ENCODE peak calls at places on chromosome 14, in seven cellular contexts. H is ovary, F is IMR-90, I is Peyer's patch, W is sigmoid colon, A is body of pancreas, O is thyroid gland. E is an unnamed sample.

GRCh38 chr14:37695836-37696235 is 100.4 kb downstream of the TTC6 start:
- DNase-seq in H (no peak), F (peak), I (no peak), W (no peak), A (no peak), O (no peak), E (no peak)

GRCh38 chr14:66315548-66315947 is 170.6 kb upstream of the CCDC196 start:
- DNase-seq in H (no peak), F (no peak), I (no peak), W (no peak), A (no peak), O (no peak), E (no peak)

GRCh38 chr14:57378661-57379060 is 11.7 kb upstream of the NAA30 start:
- DNase-seq in H (no peak), F (peak), I (no peak), W (no peak), A (no peak), O (no peak), E (no peak)

GRCh38 chr14:49888293-49888692 is 4.6 kb upstream of the ARF6 start:
- DNase-seq in H (no peak), F (no peak), I (no peak), W (no peak), A (no peak), O (no peak), E (no peak)

GRCh38 chr14:28769358-28769757 is 2.8 kb downstream of the FOXG1 start:
- DNase-seq in H (no peak), F (no peak), I (no peak), W (no peak), A (no peak), O (no peak), E (no peak)

GRCh38 chr14:78152246-78153068 is 17.7 kb upstream of the NRXN3 start:
- DNase-seq in H (no peak), F (no peak), I (no peak), W (no peak), A (no peak), O (no peak), E (no peak)

GRCh38 chr14:102020058-102020971 is 55.9 kb downstream of the DYNC1H1 start:
- DNase-seq in H (no peak), F (peak), I (no peak), W (no peak), A (no peak), O (no peak), E (no peak)

GRCh38 chr14:35480119-35480769 is 53.7 kb upstream of the INSM2 start:
- DNase-seq in H (no peak), F (peak), I (no peak), W (no peak), A (no peak), O (no peak), E (no peak)

GRCh38 chr14:37586783-37587428 is 8.1 kb downstream of the FOXA1 start:
- DNase-seq in H (no peak), F (no peak), I (no peak), W (no peak), A (no peak), O (no peak), E (no peak)

GRCh38 chr14:68957688-68958248 is 21.3 kb downstream of the ACTN1 start:
- DNase-seq in H (no peak), F (no peak), I (no peak), W (no peak), A (no peak), O (no peak), E (no peak)

GRCh38 chr14:40367717-40368116 is 935.5 kb upstream of the FBXO33 start:
- DNase-seq in H (no peak), F (no peak), I (no peak), W (no peak), A (no peak), O (no peak), E (no peak)

GRCh38 chr14:32635103-32635719 is 303.5 kb upstream of the NPAS3 start:
- DNase-seq in H (no peak), F (peak), I (no peak), W (no peak), A (no peak), O (no peak), E (no peak)

GRCh38 chr14:33737446-33737845 is 213.4 kb downstream of the EGLN3 start:
- DNase-seq in H (no peak), F (no peak), I (no peak), W (no peak), A (no peak), O (no peak), E (no peak)

GRCh38 chr14:105447651-105448640 is 26.7 kb upstream of the CRIP2 start:
- DNase-seq in H (no peak), F (no peak), I (no peak), W (no peak), A (no peak), O (no peak), E (no peak)

GRCh38 chr14:52272375-52272774 is 4.9 kb downstream of the PTGDR start:
- DNase-seq in H (no peak), F (peak), I (no peak), W (no peak), A (no peak), O (no peak), E (no peak)

GRCh38 chr14:63833728-63834127 is 19.1 kb upstream of the SYNE2 start:
- DNase-seq in H (no peak), F (no peak), I (no peak), W (no peak), A (no peak), O (no peak), E (no peak)
- TF ChIP-seq CTCF in H (no peak), F (no peak), I (no peak), W (no peak), A (no peak), O (no peak), E (no peak)

GRCh38 chr14:21299562-21300130 is 19.8 kb downstream of the RPGRIP1 start:
- DNase-seq in H (no peak), F (no peak), I (no peak), W (no peak), A (no peak), O (no peak), E (no peak)
- TF ChIP-seq POLR2A in H (no peak), F (no peak), I (no peak), W (no peak), A (no peak), O (no peak), E (no peak)

GRCh38 chr14:89455412-89455811 is 38.4 kb upstream of the FOXN3 start:
- DNase-seq in H (peak), F (no peak), I (no peak), W (peak), A (peak), O (no peak), E (no peak)
- H3K4me3 ChIP-seq in H (no peak), F (no peak), I (no peak), W (no peak), A (no peak), O (no peak), E (no peak)

DNA sequence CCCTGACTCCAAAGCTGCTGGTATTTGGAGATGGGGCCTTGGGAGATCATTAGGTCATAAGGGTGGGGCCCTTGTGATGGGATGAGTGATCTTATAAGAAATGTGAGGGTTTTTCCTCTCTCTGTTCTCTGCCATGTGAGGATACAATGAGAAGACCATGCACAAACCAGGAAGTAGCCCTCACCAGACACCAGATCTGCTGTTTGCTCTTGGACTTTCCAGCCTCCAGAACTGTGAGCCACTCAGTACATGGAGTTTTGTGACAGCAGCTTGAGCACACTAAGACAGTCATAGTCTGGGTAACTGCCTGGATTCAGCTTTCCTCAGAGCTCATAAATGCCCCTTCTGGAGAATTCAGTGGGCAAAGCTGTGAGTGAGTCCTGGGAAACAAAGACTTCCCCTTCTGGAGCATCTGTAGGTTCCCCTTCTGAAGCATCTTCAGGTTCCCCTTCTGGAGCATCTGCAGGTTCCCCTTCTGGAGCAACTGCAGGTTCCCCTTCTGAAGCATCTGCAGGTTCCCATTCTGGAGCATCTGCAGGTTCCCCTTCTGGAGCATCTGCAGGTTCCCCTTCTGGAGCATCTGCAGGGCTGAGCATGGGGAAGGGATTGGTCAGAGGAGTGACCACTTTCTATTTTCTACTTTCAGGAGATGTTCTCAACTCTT is 11.1 kb upstream of the PPP4R3A start:
- DNase-seq in H (no peak), F (no peak), I (no peak), W (no peak), A (peak), O (no peak), E (peak)
- TF ChIP-seq CTCF in H (no peak), F (no peak), I (no peak), W (no peak), A (no peak), O (no peak), E (no peak)

DNA sequence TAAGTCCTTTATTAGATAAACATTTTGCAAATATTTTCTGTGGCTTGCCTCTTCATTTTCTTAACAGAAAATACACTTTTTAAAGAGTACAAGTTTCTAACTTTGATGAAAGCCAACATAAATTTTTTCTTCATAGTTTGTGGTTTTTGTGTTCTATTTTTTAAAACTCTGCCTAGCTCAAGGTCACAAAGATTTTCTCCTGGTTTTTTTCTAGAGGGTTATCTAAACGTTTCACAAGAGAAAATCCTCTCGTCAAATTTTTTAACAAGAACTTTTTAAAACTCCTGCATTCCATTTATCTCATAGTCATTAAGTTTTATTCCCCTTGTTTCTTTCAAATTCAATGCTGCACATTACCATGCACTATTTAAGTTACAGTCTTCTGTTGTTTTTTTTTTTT is 8.2 kb downstream of the AREL1 start:
- DNase-seq in H (no peak), F (no peak), I (no peak), W (no peak), A (no peak), O (no peak), E (no peak)
- TF ChIP-seq POLR2A in H (no peak), F (no peak), I (no peak), W (no peak), A (no peak), O (no peak), E (no peak)

DNA sequence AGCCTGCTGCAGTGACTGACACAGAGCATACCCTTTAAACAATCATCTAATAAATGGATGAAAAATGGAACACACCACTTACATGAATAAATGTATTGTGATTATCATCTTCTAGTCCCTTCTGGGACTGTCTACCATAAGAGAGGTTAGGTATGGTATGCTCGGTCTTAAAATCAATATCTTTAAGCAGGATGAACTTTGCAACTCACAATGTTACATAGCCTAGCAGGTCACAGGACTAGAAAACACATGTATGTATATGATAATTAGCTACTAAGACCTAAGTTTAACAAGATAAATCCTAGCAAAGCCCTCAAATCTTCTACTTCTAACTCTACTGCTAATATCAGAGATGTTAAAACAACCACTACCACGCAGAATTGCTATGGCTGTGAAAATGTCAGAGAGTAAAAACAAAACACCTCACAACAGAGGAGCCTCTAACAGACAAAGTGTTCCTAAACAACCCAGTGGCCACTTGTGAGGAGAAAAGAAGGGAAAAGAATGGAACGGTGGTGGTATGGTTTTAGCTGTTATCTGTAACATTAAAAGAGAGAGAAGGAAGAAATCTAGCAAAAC is 139.4 kb downstream of the STXBP6 start:
- DNase-seq in H (no peak), F (no peak), I (no peak), W (no peak), A (no peak), O (no peak), E (no peak)
- H3K4me3 ChIP-seq in H (no peak), F (no peak), I (no peak), W (no peak), A (no peak), O (no peak), E (no peak)

GRCh38 chr14:95314609-95315008 is 5.1 kb downstream of the CLMN start:
- DNase-seq in H (no peak), F (no peak), I (no peak), W (no peak), A (no peak), O (no peak), E (no peak)
- TF ChIP-seq CTCF in H (no peak), F (no peak), I (no peak), W (no peak), A (no peak), O (no peak), E (no peak)

GRCh38 chr14:93081875-93082570 is 33.7 kb downstream of the ITPK1 start:
- DNase-seq in H (no peak), F (no peak), I (peak), W (no peak), A (no peak), O (no peak), E (no peak)
- TF ChIP-seq POLR2A in H (no peak), F (no peak), I (no peak), W (no peak), A (no peak), O (no peak), E (no peak)

GRCh38 chr14:77007339-77007974 is 21.1 kb downstream of the IRF2BPL start:
- DNase-seq in H (no peak), F (no peak), I (no peak), W (no peak), A (peak), O (peak), E (no peak)

GRCh38 chr14:77007975-77008421 is 20.5 kb downstream of the IRF2BPL start:
- DNase-seq in H (no peak), F (no peak), I (no peak), W (no peak), A (peak), O (peak), E (no peak)

GRCh38 chr14:77005559-77005958 is 22.9 kb downstream of the IRF2BPL start:
- DNase-seq in H (no peak), F (no peak), I (no peak), W (no peak), A (no peak), O (no peak), E (no peak)

GRCh38 chr14:77004711-77005460 is 23.6 kb downstream of the IRF2BPL start:
- DNase-seq in H (no peak), F (no peak), I (no peak), W (no peak), A (no peak), O (no peak), E (no peak)

GRCh38 chr14:77006127-77006526 is 22.4 kb downstream of the IRF2BPL start:
- DNase-seq in H (no peak), F (no peak), I (no peak), W (no peak), A (peak), O (peak), E (no peak)
- H3K4me3 ChIP-seq in H (no peak), F (no peak), I (no peak), W (no peak), A (no peak), O (no peak), E (no peak)

DNA sequence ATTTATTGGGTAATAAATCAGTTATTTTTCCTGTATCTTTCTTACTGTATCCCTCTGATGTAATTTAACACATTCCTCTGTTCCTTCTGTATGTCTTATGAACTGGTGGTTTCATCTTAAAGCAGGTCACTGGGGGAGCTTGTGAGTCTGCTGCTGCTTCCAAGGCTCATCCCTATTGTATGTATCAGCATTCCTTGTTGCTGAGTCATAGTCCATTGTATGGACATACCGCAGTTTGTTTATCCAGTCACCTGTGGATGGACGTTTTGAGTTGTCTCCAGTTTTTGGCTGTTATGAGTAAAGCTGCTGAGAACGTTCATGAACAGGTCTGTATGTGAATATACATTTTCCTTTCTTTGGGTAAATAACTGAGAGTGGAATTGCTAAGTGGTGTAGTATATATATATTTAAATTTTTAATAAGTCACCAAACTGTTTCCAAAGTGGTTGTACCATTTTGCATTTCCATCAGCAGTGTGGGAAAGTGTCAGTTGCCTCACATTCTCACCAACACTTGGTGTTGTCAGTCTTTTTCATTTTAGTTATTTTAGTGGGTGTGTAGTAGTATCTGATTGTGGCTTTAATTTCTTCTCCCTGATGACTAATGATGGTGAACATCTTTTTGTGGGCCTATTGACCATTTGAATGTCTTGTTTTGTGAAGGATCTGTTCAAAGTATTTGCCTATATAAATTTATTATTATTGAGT is 82.7 kb downstream of the BEGAIN start:
- DNase-seq in H (no peak), F (peak), I (no peak), W (no peak), A (no peak), O (no peak), E (no peak)
- TF ChIP-seq CTCF in H (no peak), F (no peak), I (no peak), W (no peak), A (no peak), O (no peak), E (no peak)

E was measured in lower leg skin.